ENCODE peak calls at places on chromosomes 12 and 14, in eight cellular contexts. J is endothelial cell; M is stimulated activated CD4-positive, alpha-beta T cell treated with anti-CD3 and anti-CD28 coated beads, Interleukin-12 subunit alpha, Interleukin-12 subunit beta, amount 100 ng/mL, for 48 hours; G is cerebellar cortex; X is stimulated activated CD8-positive, alpha-beta memory T cell treated with anti-CD3 and anti-CD28 coated beads, Interleukin-15, amount 100 ng/mL, for 4 hours; U is cardiac fibroblast; W is Daoy; S is ACHN. F is an unnamed sample.

GRCh38 chr14:38211258-38211735 is 3.6 kb downstream of the SSTR1 start:
- DNase-seq in X (no peak), U (peak; percentile 7), M (no peak), S (no peak), G (no peak), J (no peak), W (no peak), F (no peak)

GRCh38 chr12:2229661-2230539 is 177.1 kb downstream of the CACNA1C start:
- DNase-seq in W (no peak), J (no peak), S (no peak), U (no peak), G (no peak), X (no peak), M (no peak), F (no peak)

GRCh38 chr12:76652402-76652801 is 92.8 kb upstream of the OSBPL8 start:
- DNase-seq in M (no peak), W (no peak), U (no peak), G (no peak), X (no peak), J (no peak), S (no peak), F (no peak)

GRCh38 chr12:52181757-52182156 is 10.1 kb downstream of the KRT80 start:
- DNase-seq in X (no peak), G (no peak), S (no peak), M (no peak), U (peak; percentile 71), J (no peak), W (peak; percentile 94), F (no peak)

GRCh38 chr14:71070169-71070568 is 162.9 kb downstream of the PCNX1 start:
- DNase-seq in G (no peak), M (no peak), U (no peak), X (no peak), S (no peak), W (no peak), J (no peak), F (peak; percentile 24)

GRCh38 chr12:116542345-116542950 is 16.7 kb upstream of the MAP1LC3B2 start:
- DNase-seq in W (peak; percentile 24), X (no peak), M (no peak), G (peak; percentile 54), J (no peak), S (peak; percentile 35), U (peak; percentile 22), F (peak; percentile 62)

GRCh38 chr14:86481105-86481504 is 951.2 kb downstream of the FLRT2 start:
- DNase-seq in J (no peak), S (no peak), X (no peak), W (peak; percentile 48), U (peak; percentile 28), M (no peak), G (no peak), F (peak; percentile 25)

GRCh38 chr12:43337571-43338497 is 214.2 kb downstream of the ADAMTS20 start:
- DNase-seq in J (no peak), W (no peak), G (peak; percentile 9), X (no peak), S (peak; percentile 58), M (no peak), U (no peak), F (peak; percentile 95)

GRCh38 chr12:127455347-127456265 is 811.4 kb upstream of the TMEM132C start:
- DNase-seq in U (no peak), G (peak; percentile 40), X (no peak), W (no peak), J (no peak), M (no peak), S (no peak), F (no peak)

GRCh38 chr14:76855066-76855465 is 28.9 kb downstream of the LRRC74A start:
- DNase-seq in J (no peak), M (no peak), G (no peak), U (no peak), X (no peak), W (no peak), S (no peak), F (no peak)

GRCh38 chr14:77204457-77204796 is 22.8 kb downstream of the TMEM63C start:
- DNase-seq in G (no peak), M (no peak), U (no peak), X (no peak), J (no peak), S (no peak), W (no peak), F (peak; percentile 33)

GRCh38 chr14:50718949-50719348 is 50.8 kb upstream of the SAV1 start:
- DNase-seq in G (no peak), M (no peak), J (no peak), X (no peak), U (no peak), W (no peak), S (no peak), F (no peak)

GRCh38 chr12:69688021-69688420 is 11.1 kb downstream of the BEST3 start:
- DNase-seq in W (no peak), J (no peak), S (peak; percentile 91), X (no peak), M (no peak), U (no peak), G (no peak), F (peak; percentile 80)

GRCh38 chr12:123265851-123266678 is 5.6 kb downstream of the CDK2AP1 start:
- DNase-seq in X (no peak), U (no peak), G (no peak), S (no peak), M (no peak), W (no peak), J (no peak), F (no peak)

GRCh38 chr14:21024668-21025373 is at the start of gene NDRG2:
- DNase-seq in X (peak; percentile 50), S (peak; percentile 27), J (peak; percentile 73), M (peak; percentile 35), W (peak; percentile 70), U (peak; percentile 63), G (peak; percentile 22), F (no peak)

GRCh38 chr12:52608826-52609630 is 7.8 kb upstream of the KRT72 start:
- DNase-seq in U (no peak), S (no peak), G (no peak), J (no peak), W (no peak), X (no peak), M (no peak), F (no peak)

GRCh38 chr12:65943388-65944137 is 119.3 kb downstream of the HMGA2 start:
- DNase-seq in G (peak; percentile 65), X (no peak), W (no peak), S (peak; percentile 27), J (no peak), M (no peak), U (peak; percentile 67), F (no peak)

GRCh38 chr14:98187302-98187701 is 1084.7 kb downstream of the BCL11B start:
- DNase-seq in G (no peak), U (no peak), W (no peak), J (no peak), M (no peak), X (no peak), S (no peak), F (no peak)

GRCh38 chr14:100621806-100622205 is 34.6 kb upstream of the BEGAIN start:
- DNase-seq in J (no peak), G (no peak), S (no peak), X (no peak), M (no peak), W (peak; percentile 52), U (no peak), F (no peak)

GRCh38 chr12:90502070-90502469 is 452.9 kb downstream of the CCER1 start:
- DNase-seq in G (no peak), S (no peak), M (no peak), X (no peak), J (no peak), W (no peak), U (no peak), F (no peak)

GRCh38 chr14:103882503-103883262 is 35.3 kb upstream of the PPP1R13B start:
- DNase-seq in X (no peak), M (no peak), W (no peak), U (peak; percentile 33), G (no peak), J (no peak), S (no peak), F (no peak)

GRCh38 chr12:52871291-52871961 is 22.6 kb upstream of the KRT78 start:
- DNase-seq in U (peak; percentile 83), G (no peak), W (peak; percentile 97), J (no peak), S (peak; percentile 30), M (no peak), X (peak; percentile 8), F (peak; percentile 90)

GRCh38 chr12:45727994-45728624 is 1.4 kb upstream of the ARID2 start:
- DNase-seq in X (no peak), S (no peak), M (no peak), G (no peak), U (no peak), J (no peak), W (no peak), F (peak; percentile 25)